ENCODE peak calls at places on chromosomes 6 and 20, in five cellular contexts. A is body of pancreas, M is GM23338, Y is ascending aorta, P is cardiac muscle cell. C is an unnamed sample.
A peak's percentile ranks its signal among the peaks of the same experiment; 100 is the strongest.

GRCh38 chr20:39010496-39010895 is 48.4 kb downstream of the DHX35 start:
- DNase-seq in A (no peak), M (peak; percentile 49), Y (no peak), P (no peak), C (no peak)

GRCh38 chr6:23963137-23963536 is 162.9 kb upstream of the NRSN1 start:
- DNase-seq in A (no peak), M (no peak), Y (no peak), P (no peak), C (no peak)

GRCh38 chr6:124670801-124671200 is 291.4 kb upstream of the RNF217 start:
- DNase-seq in A (no peak), M (no peak), Y (no peak), P (no peak), C (no peak)

GRCh38 chr20:41248371-41249024 is 69.0 kb downstream of the ZHX3 start:
- DNase-seq in A (no peak), M (no peak), Y (peak; percentile 81), P (peak; percentile 92), C (no peak)

GRCh38 chr6:139135578-139136545 is 982 bp downstream of the HECA start:
- DNase-seq in A (peak; percentile 58), M (peak; percentile 45), Y (peak; percentile 83), P (peak; percentile 29), C (peak; percentile 82)

GRCh38 chr20:5197847-5198650 is 71.2 kb downstream of the CDS2 start:
- DNase-seq in A (no peak), M (no peak), Y (no peak), P (no peak), C (no peak)

GRCh38 chr20:20143646-20144045 is 91.3 kb downstream of the CFAP61 start:
- DNase-seq in A (no peak), M (no peak), Y (no peak), P (no peak), C (no peak)

GRCh38 chr6:134347916-134348805 is 30.2 kb upstream of the SGK1 start:
- DNase-seq in A (no peak), M (no peak), Y (peak; percentile 72), P (peak; percentile 78), C (no peak)

GRCh38 chr6:34491091-34491430 is 25.2 kb downstream of the PACSIN1 start:
- DNase-seq in A (no peak), M (no peak), Y (no peak), P (peak; percentile 61), C (no peak)

GRCh38 chr6:166166314-166167257 is 1.1 kb downstream of the TBXT start:
- DNase-seq in A (no peak), M (peak; percentile 30), Y (no peak), P (no peak), C (no peak)

GRCh38 chr6:125304970-125305369 is 3.2 kb upstream of the HDDC2 start:
- DNase-seq in A (no peak), M (peak; percentile 10), Y (no peak), P (no peak), C (no peak)

DNA sequence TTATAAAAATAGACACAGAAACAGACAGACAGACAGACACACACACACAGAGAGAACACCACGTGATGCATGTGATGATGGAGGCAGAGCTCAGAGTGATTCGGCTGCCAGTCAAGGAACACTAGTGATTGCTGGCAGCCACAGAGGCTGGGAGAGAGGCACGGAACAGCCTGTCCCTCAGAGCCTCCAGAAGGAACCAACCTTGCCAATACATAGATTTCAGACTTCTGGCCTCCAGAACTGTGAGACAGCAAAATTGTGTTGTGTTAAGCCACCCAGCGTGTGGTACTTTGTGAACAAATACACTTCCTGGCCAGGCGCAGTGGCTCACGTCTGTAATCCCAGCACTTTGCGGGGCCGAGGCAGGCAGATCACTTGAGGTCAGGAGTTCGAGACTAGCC is 9.5 kb upstream of the PARD6B start:
- DNase-seq in A (no peak), M (no peak), Y (peak; percentile 92), P (no peak), C (no peak)
- TF ChIP-seq CTCF in A (no peak), M (no peak), Y (no peak), P (no peak), C (no peak)

GRCh38 chr6:10051283-10051682 is 363.6 kb downstream of the TFAP2A start:
- DNase-seq in A (no peak), M (no peak), Y (no peak), P (no peak), C (no peak)

DNA sequence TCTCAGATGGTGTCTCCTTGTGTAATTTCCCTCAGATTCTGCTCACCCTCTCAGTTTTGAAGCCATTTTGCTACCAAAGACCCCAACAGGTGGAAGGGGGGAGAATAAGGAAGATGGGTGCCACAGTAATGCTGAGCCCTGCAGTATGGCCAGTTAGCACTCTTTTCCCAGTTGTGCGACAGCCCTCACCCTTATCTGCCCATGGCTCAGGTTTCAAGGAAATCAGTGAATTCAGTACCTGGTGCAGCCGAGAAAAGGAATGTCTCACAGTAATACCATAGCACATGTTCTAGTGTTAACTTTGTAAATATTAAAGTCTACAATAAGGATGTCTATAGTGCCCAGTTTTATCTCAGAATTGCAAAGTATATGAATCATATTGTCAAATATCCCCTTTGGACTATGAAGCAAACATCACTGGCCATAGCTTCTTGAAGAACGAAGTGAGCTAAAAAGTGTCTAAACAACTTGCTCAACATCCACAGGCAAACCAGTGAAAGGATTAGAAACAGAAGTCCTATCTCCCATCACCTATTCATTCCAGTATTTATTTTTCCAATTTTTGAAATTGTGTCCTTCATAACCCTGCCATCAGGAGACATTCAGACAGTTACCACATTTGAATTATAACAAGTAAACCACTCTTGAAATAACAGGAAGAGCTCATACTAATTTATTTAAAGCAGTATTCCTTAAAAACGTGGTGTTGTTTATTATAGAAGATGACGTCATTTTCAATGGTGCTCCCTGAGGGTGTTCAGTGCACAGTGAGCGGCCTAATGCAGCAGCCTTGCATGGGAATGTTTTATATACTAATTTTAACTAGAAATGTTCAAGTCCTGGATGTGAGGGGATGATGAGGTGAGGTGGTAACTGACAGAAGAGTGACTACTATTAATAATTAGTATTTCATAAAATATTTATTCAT is 366.2 kb downstream of the TFAP2A start:
- DNase-seq in A (no peak), M (no peak), Y (no peak), P (no peak), C (no peak)
- H3K4me1 ChIP-seq in A (no peaks in the 10 kb centered on the region), M (no peaks in the 10 kb centered on the region), Y (no peaks in the 10 kb centered on the region), P (peaks cover 3% of the 10 kb centered on the region), C (no peaks in the 10 kb centered on the region)

DNA sequence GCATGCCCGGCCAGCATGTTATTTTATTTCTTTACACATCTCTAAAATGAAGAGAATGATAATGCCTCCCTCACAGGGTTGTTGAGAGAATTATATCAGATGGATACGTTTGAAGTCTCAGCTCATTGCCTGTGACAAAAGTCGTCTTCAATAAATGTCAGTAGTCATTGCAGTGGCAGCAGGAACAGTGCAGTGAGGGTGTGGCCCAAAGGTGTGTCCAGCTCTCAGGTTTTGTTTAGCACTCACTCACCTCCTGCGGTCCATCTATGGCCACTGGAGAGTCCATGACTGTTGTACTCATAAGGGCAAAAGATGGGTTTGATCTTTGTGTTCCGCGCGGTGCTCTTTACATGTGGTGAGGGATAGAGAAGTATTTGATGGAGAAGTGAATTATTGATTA is 77.2 kb upstream of the TIAM2 start:
- DNase-seq in A (no peak), M (no peak), Y (no peak), P (no peak), C (no peak)
- TF ChIP-seq CTCF in A (no peak), M (no peak), Y (no peak), P (no peak), C (no peak)

GRCh38 chr20:2874456-2874855 is 1.2 kb downstream of the PTPRA start:
- DNase-seq in A (no peak), M (peak; percentile 16), Y (no peak), P (peak; percentile 7), C (no peak)

GRCh38 chr20:2875690-2876203 is 2.5 kb downstream of the PTPRA start:
- DNase-seq in A (no peak), M (no peak), Y (no peak), P (no peak), C (no peak)

GRCh38 chr20:2880650-2881049 is 7.4 kb downstream of the PTPRA start:
- DNase-seq in A (no peak), M (no peak), Y (no peak), P (no peak), C (no peak)

GRCh38 chr20:2879148-2879547 is 5.9 kb downstream of the PTPRA start:
- DNase-seq in A (no peak), M (no peak), Y (no peak), P (peak; percentile 79), C (no peak)

GRCh38 chr20:2878515-2878914 is 5.2 kb downstream of the PTPRA start:
- DNase-seq in A (no peak), M (no peak), Y (no peak), P (no peak), C (no peak)
- H3K4me1 ChIP-seq in A (peaks cover 25% of the 10 kb centered on the region), M (peaks cover 16% of the 10 kb centered on the region), Y (peaks cover 7% of the 10 kb centered on the region), P (peaks cover 16% of the 10 kb centered on the region), C (peaks cover 33% of the 10 kb centered on the region)

GRCh38 chr6:47080083-47080596 is 38.0 kb upstream of the ADGRF1 start:
- DNase-seq in A (no peak), M (no peak), Y (no peak), P (no peak), C (no peak)

GRCh38 chr6:47075741-47076421 is 33.7 kb upstream of the ADGRF1 start:
- DNase-seq in A (no peak), M (no peak), Y (no peak), P (no peak), C (no peak)

GRCh38 chr6:47078991-47079390 is 36.9 kb upstream of the ADGRF1 start:
- DNase-seq in A (no peak), M (no peak), Y (no peak), P (no peak), C (no peak)

GRCh38 chr6:47076422-47077344 is 34.6 kb upstream of the ADGRF1 start:
- DNase-seq in A (peak; percentile 29), M (no peak), Y (no peak), P (peak; percentile 35), C (no peak)

DNA sequence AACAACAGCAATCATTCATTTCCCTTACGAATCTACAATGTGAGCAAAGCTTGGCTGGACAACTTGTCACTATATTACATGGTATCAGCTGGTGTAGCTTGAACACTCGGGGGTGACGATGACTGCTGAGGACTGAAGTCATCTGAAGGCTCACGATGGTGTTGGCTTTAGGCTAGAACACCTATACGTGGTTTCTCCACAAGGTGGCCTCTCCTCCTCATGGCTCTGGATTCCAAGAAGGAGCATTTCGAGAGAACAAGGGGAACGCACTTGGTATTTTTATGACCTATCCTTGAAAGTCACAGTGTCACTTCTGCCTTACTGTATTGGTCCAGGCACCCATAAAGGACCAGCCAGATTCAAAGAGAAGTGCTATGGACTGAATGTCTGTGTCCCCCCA is 37.5 kb upstream of the ADGRF1 start:
- DNase-seq in A (no peak), M (peak; percentile 72), Y (no peak), P (no peak), C (no peak)
- TF ChIP-seq CTCF in A (no peak), M (peak; percentile 46), Y (no peak), P (peak; percentile 25), C (no peak)

C was measured in left lung.